ENCODE peak calls at places on chromosomes 2 and 18, in six cellular contexts. H is NB4, B is K562, R is tibial artery, E is neural progenitor cell, A is foreskin fibroblast. O is an unnamed sample.

GRCh38 chr2:239790721-239791120 is 234.4 kb downstream of the NDUFA10 start:
- DNase-seq in H (no peak), B (no peak), R (peak; percentile 5), E (no peak), A (no peak), O (no peak)

GRCh38 chr2:15705839-15706386 is 114.2 kb downstream of the DDX1 start:
- DNase-seq in H (no peak), B (no peak), R (no peak), E (no peak), A (no peak), O (no peak)

GRCh38 chr2:118748245-118748885 is 99.1 kb downstream of the EN1 start:
- DNase-seq in H (no peak), B (no peak), R (no peak), E (no peak), A (no peak), O (no peak)

GRCh38 chr2:134122610-134123009 is 131.3 kb upstream of the MGAT5 start:
- DNase-seq in H (no peak), B (no peak), R (no peak), E (peak; percentile 39), A (no peak), O (peak; percentile 70)

GRCh38 chr2:168961450-168962229 is 60.5 kb downstream of the G6PC2 start:
- DNase-seq in H (peak; percentile 90), B (peak; percentile 65), R (no peak), E (peak; percentile 80), A (peak; percentile 47), O (peak; percentile 65)

GRCh38 chr2:137249463-137249862 is 484.1 kb downstream of the THSD7B start:
- DNase-seq in H (no peak), B (no peak), R (no peak), E (no peak), A (no peak), O (no peak)

GRCh38 chr18:22169889-22170420 is 566 bp downstream of the GATA6 start:
- DNase-seq in H (no peak), B (no peak), R (peak; percentile 31), E (no peak), A (no peak), O (peak; percentile 74)

GRCh38 chr2:164953279-164953678 is 2.0 kb downstream of the SLC38A11 start:
- DNase-seq in H (no peak), B (no peak), R (no peak), E (no peak), A (no peak), O (no peak)

GRCh38 chr2:111707700-111708099 is 176.3 kb downstream of the ANAPC1 start:
- DNase-seq in H (no peak), B (no peak), R (no peak), E (no peak), A (no peak), O (peak; percentile 36)

GRCh38 chr18:51236225-51236624 is 38.7 kb upstream of the MEX3C start:
- DNase-seq in H (peak; percentile 90), B (peak; percentile 22), R (no peak), E (no peak), A (no peak), O (no peak)

GRCh38 chr2:36453652-36454051 is 98.1 kb downstream of the CRIM1 start:
- DNase-seq in H (no peak), B (no peak), R (no peak), E (no peak), A (no peak), O (no peak)

GRCh38 chr2:219836647-219837177 is 209.3 kb downstream of the SLC4A3 start:
- DNase-seq in H (peak; percentile 48), B (no peak), R (no peak), E (no peak), A (peak; percentile 11), O (peak; percentile 14)

GRCh38 chr18:58755304-58756010 is 84.2 kb downstream of the MALT1 start:
- DNase-seq in H (no peak), B (no peak), R (no peak), E (no peak), A (no peak), O (no peak)

GRCh38 chr2:237618449-237618848 is 8.9 kb upstream of the LRRFIP1 start:
- DNase-seq in H (no peak), B (no peak), R (no peak), E (no peak), A (peak; percentile 85), O (no peak)

GRCh38 chr2:129748653-129749052 is 230.8 kb upstream of the RAB6C start:
- DNase-seq in H (peak; percentile 34), B (no peak), R (no peak), E (peak; percentile 55), A (no peak), O (peak; percentile 62)

GRCh38 chr2:44291281-44292248 is 16.3 kb downstream of the SLC3A1 start:
- DNase-seq in H (peak; percentile 71), B (no peak), R (peak; percentile 38), E (peak; percentile 27), A (peak; percentile 81), O (peak; percentile 81)

GRCh38 chr18:13570216-13570615 is 156.1 kb downstream of the FAM210A start:
- DNase-seq in H (no peak), B (no peak), R (no peak), E (no peak), A (no peak), O (peak; percentile 58)

GRCh38 chr18:43534511-43534910 is 257.2 kb upstream of the SYT4 start:
- DNase-seq in H (no peak), B (no peak), R (no peak), E (no peak), A (no peak), O (no peak)

GRCh38 chr2:100292022-100292580 is 30.2 kb downstream of the LONRF2 start:
- DNase-seq in H (peak; percentile 99), B (peak; percentile 87), R (no peak), E (peak; percentile 9), A (peak; percentile 33), O (peak; percentile 73)

GRCh38 chr2:219163156-219163555 is 2.5 kb upstream of the NHEJ1 start:
- DNase-seq in H (no peak), B (no peak), R (no peak), E (no peak), A (no peak), O (no peak)

GRCh38 chr18:44035554-44035953 is 645.1 kb upstream of the SETBP1 start:
- DNase-seq in H (no peak), B (no peak), R (no peak), E (no peak), A (peak; percentile 3), O (no peak)

GRCh38 chr2:233121856-233122255 is 61.7 kb downstream of the INPP5D start:
- DNase-seq in H (no peak), B (no peak), R (no peak), E (no peak), A (no peak), O (no peak)

GRCh38 chr2:224359569-224359968 is 42.3 kb downstream of the FAM124B start:
- DNase-seq in H (peak; percentile 24), B (peak; percentile 23), R (no peak), E (peak; percentile 59), A (no peak), O (peak; percentile 85)

GRCh38 chr18:31551883-31552282 is 39.8 kb upstream of the TTR start:
- DNase-seq in H (no peak), B (no peak), R (no peak), E (no peak), A (no peak), O (no peak)

GRCh38 chr18:59737776-59738295 is 40.6 kb upstream of the CCBE1 start:
- DNase-seq in H (no peak), B (no peak), R (no peak), E (no peak), A (no peak), O (no peak)

DNA sequence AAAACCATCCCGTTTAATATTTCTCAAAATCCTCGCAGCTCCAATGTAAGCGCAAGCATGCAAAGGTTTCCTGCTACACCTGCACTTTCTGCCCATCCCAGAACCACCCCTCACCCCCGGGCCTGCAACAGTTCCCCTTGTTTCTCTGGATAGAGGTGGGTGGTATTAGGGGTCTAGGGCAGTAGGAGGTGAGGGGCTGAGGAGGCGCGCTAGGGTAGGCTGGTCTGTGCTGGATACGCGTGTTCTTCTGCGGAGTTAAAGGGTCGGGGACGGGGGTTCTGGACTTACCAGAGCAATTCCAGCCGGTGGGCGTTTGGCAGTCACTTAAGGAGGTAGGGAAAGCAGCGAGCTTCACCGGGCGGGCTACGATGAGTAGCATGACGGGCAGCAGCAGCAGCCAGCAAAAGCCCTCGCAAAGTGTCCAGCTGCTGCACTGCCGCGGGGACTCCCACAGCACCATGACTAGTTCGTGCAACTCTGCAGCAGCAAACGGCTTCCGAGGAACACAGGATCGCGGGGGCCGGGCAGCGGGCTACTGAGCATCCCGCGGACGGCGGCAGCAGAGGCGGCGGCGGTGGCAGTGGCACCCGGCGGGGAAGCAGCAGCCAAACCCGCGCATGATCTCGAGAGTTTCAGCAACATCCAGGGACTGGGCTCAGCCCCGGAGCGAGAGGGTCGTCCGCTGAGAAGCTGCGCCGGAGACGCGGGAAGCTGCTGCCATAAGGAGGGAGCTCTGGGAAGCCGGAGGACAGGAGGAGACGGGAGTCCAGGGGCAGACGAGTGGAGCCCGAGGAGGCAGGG is 468 bp downstream of the TMEFF2 start:
- DNase-seq in H (no peak), B (no peak), R (peak; percentile 21), E (no peak), A (peak; percentile 32), O (peak; percentile 70)
- H3K4me3 ChIP-seq in H (no peak overlapping the region), B (no peak overlapping the region), R (peak overlapping the region; percentile 43), E (peak overlapping the region; percentile 65), A (peak overlapping the region; percentile 69), O (peak overlapping the region; percentile 81)

DNA sequence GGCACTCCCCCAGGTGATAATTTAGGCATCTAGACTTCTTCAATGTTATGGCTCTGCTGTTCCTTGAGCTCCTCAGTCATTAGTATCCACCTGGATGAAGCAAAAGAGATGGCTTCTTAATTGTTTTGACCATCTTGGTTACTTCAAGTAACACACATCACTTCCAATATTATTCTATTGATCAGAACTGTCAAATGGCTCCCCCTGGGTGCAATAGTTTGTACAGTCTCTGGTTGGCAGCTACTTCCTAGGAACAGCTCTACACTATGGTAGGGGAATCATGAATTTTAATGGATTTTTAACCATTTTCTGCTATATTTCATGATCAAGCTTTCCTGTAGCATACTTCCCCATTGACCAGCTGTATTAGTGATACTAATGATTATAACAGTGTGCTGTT is 157.0 kb downstream of the NYAP2 start:
- DNase-seq in H (no peak), B (no peak), R (no peak), E (no peak), A (no peak), O (no peak)
- TF ChIP-seq CTCF in H (no peak), B (no peak), R (no peak), E (peak; percentile 43), A (no peak), O (peak; percentile 59)

DNA sequence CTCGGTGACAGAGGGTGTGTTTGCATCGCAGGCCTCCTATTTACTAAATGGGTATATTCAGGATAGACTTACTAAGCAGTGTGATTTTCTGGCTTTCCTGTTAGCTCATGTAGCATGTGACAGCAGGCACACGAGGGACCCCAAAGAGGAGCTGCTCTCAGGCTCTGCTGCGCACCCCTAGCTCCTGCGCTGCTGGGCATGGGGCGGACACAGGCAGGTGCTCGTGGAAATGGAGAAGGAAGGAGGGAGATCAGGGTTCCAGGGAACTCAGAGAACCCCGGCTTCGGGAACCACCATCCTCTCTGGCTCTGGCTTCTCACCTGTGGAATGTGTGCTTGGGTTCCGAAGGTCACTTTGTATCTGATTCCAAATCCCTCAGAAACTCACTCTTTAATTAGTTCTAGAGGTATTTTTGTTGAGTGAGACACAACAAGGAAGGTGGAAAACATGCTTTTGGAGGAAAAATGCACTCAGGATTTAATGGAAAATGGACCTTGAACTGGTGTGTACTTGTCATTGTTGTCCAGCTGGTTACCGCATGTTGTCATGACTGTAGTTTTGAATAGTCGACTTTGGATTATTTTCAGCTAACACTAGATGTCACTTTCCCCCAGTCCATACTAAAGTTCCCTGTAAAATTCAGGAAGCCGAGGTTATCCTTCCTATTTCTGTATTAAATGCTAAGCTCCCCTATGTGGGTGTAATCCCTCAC is 3.5 kb downstream of the SNTG2 start:
- DNase-seq in H (peak; percentile 14), B (no peak), R (no peak), E (no peak), A (peak; percentile 33), O (peak; percentile 33)
- H3K4me3 ChIP-seq in H (no peak overlapping the region), B (no peak overlapping the region), R (no peak overlapping the region), E (no peak overlapping the region), A (no peak overlapping the region), O (no peak overlapping the region)

GRCh38 chr2:155209696-155210449 is 511.4 kb downstream of the KCNJ3 start:
- DNase-seq in H (no peak), B (no peak), R (no peak), E (no peak), A (no peak), O (no peak)
- TF ChIP-seq CTCF in H (no peak), B (no peak), R (no peak), E (no peak), A (no peak), O (no peak)

O was measured in endodermal cell.